ENCODE peak calls at places on chromosome 2, in four cellular contexts. D is activated CD8-positive, alpha-beta T cell treated with anti-CD3 and anti-CD28 coated beads for 36 hours; T is prostate gland; M is choroid plexus epithelial cell. J is an unnamed sample.

GRCh38 chr2:241563981-241564595 is 5.5 kb downstream of the BOK start:
- DNase-seq in M (no peak), T (no peak), D (no peak), J (no peak)

GRCh38 chr2:159262226-159262625 is 24.3 kb downstream of the WDSUB1 start:
- DNase-seq in T (no peak), D (no peak), M (peak), J (no peak)

GRCh38 chr2:237540823-237541222 is 25.6 kb upstream of the PRLH start:
- DNase-seq in M (peak), T (peak), D (no peak), J (no peak)

GRCh38 chr2:112012556-112012955 is 42.5 kb upstream of the TMEM87B start:
- DNase-seq in M (no peak), D (no peak), T (no peak), J (no peak)

GRCh38 chr2:96085541-96086355 is 30.6 kb downstream of the ADRA2B start:
- DNase-seq in T (no peak), D (no peak), M (no peak), J (no peak)

GRCh38 chr2:133293544-133294270 is 274.6 kb downstream of the NCKAP5 start:
- DNase-seq in D (no peak), T (no peak), M (peak), J (no peak)

GRCh38 chr2:225428360-225428759 is 28.9 kb downstream of the NYAP2 start:
- DNase-seq in M (no peak), D (no peak), T (no peak), J (no peak)

GRCh38 chr2:239002960-239003932 is 155.4 kb downstream of the TWIST2 start:
- DNase-seq in T (no peak), D (no peak), M (peak), J (no peak)

GRCh38 chr2:122927217-122927616 is 1097.9 kb upstream of the CNTNAP5 start:
- DNase-seq in D (no peak), M (peak), T (no peak), J (no peak)

GRCh38 chr2:42336361-42336965 is 24.6 kb downstream of the COX7A2L start:
- DNase-seq in T (no peak), D (no peak), M (no peak), J (no peak)

GRCh38 chr2:61354486-61355197 is 116.2 kb downstream of the USP34 start:
- DNase-seq in M (peak), T (no peak), D (no peak), J (no peak)

GRCh38 chr2:233021771-233022170 is 8.7 kb upstream of the NGEF start:
- DNase-seq in D (no peak), T (no peak), M (no peak), J (no peak)

GRCh38 chr2:190267302-190267701 is 52.3 kb downstream of the HIBCH start:
- DNase-seq in T (no peak), D (no peak), M (peak), J (no peak)

GRCh38 chr2:153478289-153479261 is at the start of gene RPRM:
- DNase-seq in D (peak), M (peak), T (peak), J (peak)

GRCh38 chr2:240431663-240432424 is 3.6 kb upstream of the GPC1 start:
- DNase-seq in T (no peak), D (no peak), M (no peak), J (no peak)

GRCh38 chr2:144999040-144999875 is 479.3 kb upstream of the ZEB2 start:
- DNase-seq in D (no peak), T (no peak), M (peak), J (no peak)

GRCh38 chr2:46015671-46016070 is 281.5 kb upstream of the EPAS1 start:
- DNase-seq in M (no peak), T (no peak), D (no peak), J (no peak)

GRCh38 chr2:45241061-45241561 is 231.9 kb upstream of the SIX2 start:
- DNase-seq in M (peak), D (no peak), T (no peak), J (no peak)

GRCh38 chr2:120486441-120486840 is 140.5 kb downstream of the INHBB start:
- DNase-seq in D (no peak), T (no peak), M (no peak), J (no peak)

GRCh38 chr2:223488814-223489213 is 113.3 kb downstream of the SCG2 start:
- DNase-seq in D (no peak), M (peak), T (no peak), J (no peak)

GRCh38 chr2:239378918-239379640 is 21.7 kb downstream of the HDAC4 start:
- DNase-seq in D (no peak), M (no peak), T (no peak), J (no peak)

GRCh38 chr2:233419626-233420431 is 65.5 kb downstream of the DGKD start:
- DNase-seq in T (no peak), M (peak), D (peak), J (peak)

GRCh38 chr2:230732914-230733401 is 20.3 kb downstream of the CAB39 start:
- DNase-seq in D (no peak), M (no peak), T (no peak), J (no peak)

GRCh38 chr2:160356485-160356884 is 137.1 kb downstream of the RBMS1 start:
- DNase-seq in M (no peak), T (no peak), D (no peak), J (no peak)

GRCh38 chr2:144517825-144518699 is 1.9 kb downstream of the ZEB2 start:
- DNase-seq in M (peak), T (no peak), D (peak), J (no peak)

GRCh38 chr2:152387046-152387445 is 52.1 kb downstream of the FMNL2 start:
- DNase-seq in D (no peak), M (no peak), T (no peak), J (no peak)

GRCh38 chr2:31332521-31332920 is 82.0 kb downstream of the XDH start:
- DNase-seq in M (no peak), D (no peak), T (no peak), J (no peak)

GRCh38 chr2:164495491-164496223 is 125.6 kb downstream of the GRB14 start:
- DNase-seq in T (no peak), D (no peak), M (peak), J (no peak)
- TF ChIP-seq CTCF in T (no peak), D (no peak), M (peak), J (no peak)

GRCh38 chr2:25955869-25956535 is 26.3 kb downstream of the KIF3C start:
- DNase-seq in T (no peak), D (peak), M (peak), J (no peak)
- TF ChIP-seq CTCF in T (no peak), D (no peak), M (peak), J (no peak)

GRCh38 chr2:231900486-231900942 is 25.7 kb downstream of the NPPC start:
- DNase-seq in D (peak), M (peak), T (no peak), J (peak)
- TF ChIP-seq CTCF in D (peak), M (peak), T (no peak), J (peak)

GRCh38 chr2:20525041-20526035 is 78.5 kb downstream of the RHOB start:
- DNase-seq in D (peak), M (peak), T (no peak), J (peak)
- TF ChIP-seq CTCF in D (no peak), M (peak), T (no peak), J (no peak)

J was measured in GM20000.